ENCODE peak calls at places on chromosomes 12 and 14, in eight cellular contexts. One of them, this sample, is unnamed.

GRCh38 chr14:100703574-100704220 is 23.0 kb upstream of the DLK1 start:
- DNase-seq in neural progenitor cell: no peak
- DNase-seq in prostate gland: peak; percentile 74
- DNase-seq in right atrium auricular region: no peak
- DNase-seq in fibroblast of lung: no peak
- DNase-seq in A549: no peak
- DNase-seq in ovary: no peak
- DNase-seq in cardiac muscle cell: no peak
- DNase-seq in this sample: no peak

GRCh38 chr14:38608244-38608643 is 352.4 kb upstream of the CLEC14A start:
- DNase-seq in neural progenitor cell: no peak
- DNase-seq in prostate gland: no peak
- DNase-seq in right atrium auricular region: no peak
- DNase-seq in fibroblast of lung: no peak
- DNase-seq in A549: no peak
- DNase-seq in ovary: no peak
- DNase-seq in cardiac muscle cell: no peak
- DNase-seq in this sample: no peak

GRCh38 chr12:95212576-95212975 is 4.7 kb downstream of the FGD6 start:
- DNase-seq in neural progenitor cell: no peak
- DNase-seq in prostate gland: no peak
- DNase-seq in right atrium auricular region: no peak
- DNase-seq in fibroblast of lung: peak; percentile 48
- DNase-seq in A549: no peak
- DNase-seq in ovary: no peak
- DNase-seq in cardiac muscle cell: peak; percentile 37
- DNase-seq in this sample: peak; percentile 30

GRCh38 chr14:100147181-100147631 is 12.2 kb downstream of the DEGS2 start:
- DNase-seq in neural progenitor cell: no peak
- DNase-seq in prostate gland: no peak
- DNase-seq in right atrium auricular region: no peak
- DNase-seq in fibroblast of lung: no peak
- DNase-seq in A549: no peak
- DNase-seq in ovary: no peak
- DNase-seq in cardiac muscle cell: no peak
- DNase-seq in this sample: no peak

GRCh38 chr12:12349711-12350665 is at the start of gene MANSC1:
- DNase-seq in neural progenitor cell: peak; percentile 81
- DNase-seq in prostate gland: peak; percentile 63
- DNase-seq in right atrium auricular region: peak; percentile 61
- DNase-seq in fibroblast of lung: peak; percentile 40
- DNase-seq in A549: peak; percentile 58
- DNase-seq in ovary: peak; percentile 75
- DNase-seq in cardiac muscle cell: peak; percentile 43
- DNase-seq in this sample: no peak

GRCh38 chr14:76773956-76774355 is 12.7 kb downstream of the VASH1 start:
- DNase-seq in neural progenitor cell: no peak
- DNase-seq in prostate gland: no peak
- DNase-seq in right atrium auricular region: peak; percentile 54
- DNase-seq in fibroblast of lung: no peak
- DNase-seq in A549: no peak
- DNase-seq in ovary: no peak
- DNase-seq in cardiac muscle cell: no peak
- DNase-seq in this sample: no peak

GRCh38 chr14:90846511-90846910 is 30.3 kb upstream of the TTC7B start:
- DNase-seq in neural progenitor cell: no peak
- DNase-seq in prostate gland: no peak
- DNase-seq in right atrium auricular region: no peak
- DNase-seq in fibroblast of lung: peak; percentile 70
- DNase-seq in A549: no peak
- DNase-seq in ovary: no peak
- DNase-seq in cardiac muscle cell: no peak
- DNase-seq in this sample: peak; percentile 19

GRCh38 chr12:124536613-124537012 is 30.8 kb downstream of the NCOR2 start:
- DNase-seq in neural progenitor cell: no peak
- DNase-seq in prostate gland: no peak
- DNase-seq in right atrium auricular region: no peak
- DNase-seq in fibroblast of lung: peak; percentile 77
- DNase-seq in A549: no peak
- DNase-seq in ovary: no peak
- DNase-seq in cardiac muscle cell: no peak
- DNase-seq in this sample: no peak

GRCh38 chr12:47085815-47086252 is 6.1 kb upstream of the AMIGO2 start:
- DNase-seq in neural progenitor cell: no peak
- DNase-seq in prostate gland: no peak
- DNase-seq in right atrium auricular region: no peak
- DNase-seq in fibroblast of lung: peak; percentile 86
- DNase-seq in A549: peak; percentile 94
- DNase-seq in ovary: no peak
- DNase-seq in cardiac muscle cell: peak; percentile 73
- DNase-seq in this sample: peak; percentile 41

GRCh38 chr12:96487634-96488033 is 1.7 kb upstream of the CFAP54 start:
- DNase-seq in neural progenitor cell: no peak
- DNase-seq in prostate gland: no peak
- DNase-seq in right atrium auricular region: no peak
- DNase-seq in fibroblast of lung: no peak
- DNase-seq in A549: no peak
- DNase-seq in ovary: no peak
- DNase-seq in cardiac muscle cell: no peak
- DNase-seq in this sample: no peak

GRCh38 chr14:102323102-102323501 is 3.6 kb downstream of the ZNF839 start:
- DNase-seq in neural progenitor cell: peak; percentile 65
- DNase-seq in prostate gland: peak; percentile 64
- DNase-seq in right atrium auricular region: peak; percentile 73
- DNase-seq in fibroblast of lung: peak; percentile 60
- DNase-seq in A549: peak; percentile 79
- DNase-seq in ovary: peak; percentile 44
- DNase-seq in cardiac muscle cell: peak; percentile 90
- DNase-seq in this sample: peak; percentile 66

GRCh38 chr14:38197001-38197760 is 10.5 kb upstream of the SSTR1 start:
- DNase-seq in neural progenitor cell: no peak
- DNase-seq in prostate gland: no peak
- DNase-seq in right atrium auricular region: no peak
- DNase-seq in fibroblast of lung: peak; percentile 7
- DNase-seq in A549: no peak
- DNase-seq in ovary: no peak
- DNase-seq in cardiac muscle cell: peak; percentile 30
- DNase-seq in this sample: no peak

GRCh38 chr14:74326369-74327152 is 21.7 kb upstream of the VRTN start:
- DNase-seq in neural progenitor cell: peak; percentile 95
- DNase-seq in prostate gland: no peak
- DNase-seq in right atrium auricular region: no peak
- DNase-seq in fibroblast of lung: no peak
- DNase-seq in A549: no peak
- DNase-seq in ovary: no peak
- DNase-seq in cardiac muscle cell: peak; percentile 6
- DNase-seq in this sample: no peak

GRCh38 chr12:121773011-121773777 is 20.3 kb downstream of the RHOF start:
- DNase-seq in neural progenitor cell: peak; percentile 82
- DNase-seq in prostate gland: peak; percentile 60
- DNase-seq in right atrium auricular region: no peak
- DNase-seq in fibroblast of lung: peak; percentile 53
- DNase-seq in A549: peak; percentile 89
- DNase-seq in ovary: peak; percentile 59
- DNase-seq in cardiac muscle cell: peak; percentile 72
- DNase-seq in this sample: peak; percentile 86

GRCh38 chr12:121776190-121777098 is 17.0 kb downstream of the RHOF start:
- DNase-seq in neural progenitor cell: peak; percentile 89
- DNase-seq in prostate gland: peak; percentile 59
- DNase-seq in right atrium auricular region: peak; percentile 78
- DNase-seq in fibroblast of lung: no peak
- DNase-seq in A549: peak; percentile 81
- DNase-seq in ovary: peak; percentile 82
- DNase-seq in cardiac muscle cell: peak; percentile 73
- DNase-seq in this sample: peak; percentile 64

GRCh38 chr12:121778567-121779421 is 14.7 kb downstream of the RHOF start:
- DNase-seq in neural progenitor cell: no peak
- DNase-seq in prostate gland: no peak
- DNase-seq in right atrium auricular region: no peak
- DNase-seq in fibroblast of lung: no peak
- DNase-seq in A549: no peak
- DNase-seq in ovary: no peak
- DNase-seq in cardiac muscle cell: no peak
- DNase-seq in this sample: no peak

GRCh38 chr12:121774968-121775474 is 18.5 kb downstream of the RHOF start:
- DNase-seq in neural progenitor cell: peak; percentile 45
- DNase-seq in prostate gland: no peak
- DNase-seq in right atrium auricular region: no peak
- DNase-seq in fibroblast of lung: peak; percentile 30
- DNase-seq in A549: no peak
- DNase-seq in ovary: no peak
- DNase-seq in cardiac muscle cell: no peak
- DNase-seq in this sample: no peak

GRCh38 chr12:121775501-121775900 is 18.0 kb downstream of the RHOF start:
- DNase-seq in neural progenitor cell: no peak
- DNase-seq in prostate gland: no peak
- DNase-seq in right atrium auricular region: no peak
- DNase-seq in fibroblast of lung: no peak
- DNase-seq in A549: no peak
- DNase-seq in ovary: no peak
- DNase-seq in cardiac muscle cell: no peak
- DNase-seq in this sample: no peak
- H3K27ac ChIP-seq in neural progenitor cell: no peak overlapping the region
- H3K27ac ChIP-seq in prostate gland: no peak overlapping the region
- H3K27ac ChIP-seq in right atrium auricular region: no peak overlapping the region
- H3K27ac ChIP-seq in fibroblast of lung: no peak overlapping the region
- H3K27ac ChIP-seq in A549: peak overlapping the region; percentile 84
- H3K27ac ChIP-seq in ovary: no peak overlapping the region
- H3K27ac ChIP-seq in cardiac muscle cell: peak overlapping the region; percentile 12
- H3K27ac ChIP-seq in this sample: peak overlapping the region; percentile 23

GRCh38 chr12:2795291-2796186 is 769 bp downstream of the FKBP4 start:
- DNase-seq in neural progenitor cell: peak; percentile 77
- DNase-seq in prostate gland: peak; percentile 78
- DNase-seq in right atrium auricular region: peak; percentile 76
- DNase-seq in fibroblast of lung: peak; percentile 49
- DNase-seq in A549: peak; percentile 55
- DNase-seq in ovary: peak; percentile 86
- DNase-seq in cardiac muscle cell: peak; percentile 63
- DNase-seq in this sample: peak; percentile 80
- TF ChIP-seq CTCF in neural progenitor cell: no peak
- TF ChIP-seq CTCF in prostate gland: no peak
- TF ChIP-seq CTCF in right atrium auricular region: peak; percentile 15
- TF ChIP-seq CTCF in fibroblast of lung: no peak
- TF ChIP-seq CTCF in A549: no peak
- TF ChIP-seq CTCF in ovary: no peak
- TF ChIP-seq CTCF in cardiac muscle cell: no peak
- TF ChIP-seq CTCF in this sample: no peak

GRCh38 chr14:54671537-54671936 is 104.6 kb downstream of the SAMD4A start:
- DNase-seq in neural progenitor cell: no peak
- DNase-seq in prostate gland: no peak
- DNase-seq in right atrium auricular region: peak; percentile 57
- DNase-seq in fibroblast of lung: no peak
- DNase-seq in A549: no peak
- DNase-seq in ovary: no peak
- DNase-seq in cardiac muscle cell: no peak
- DNase-seq in this sample: no peak

GRCh38 chr14:54667764-54668163 is 100.8 kb downstream of the SAMD4A start:
- DNase-seq in neural progenitor cell: no peak
- DNase-seq in prostate gland: no peak
- DNase-seq in right atrium auricular region: no peak
- DNase-seq in fibroblast of lung: no peak
- DNase-seq in A549: no peak
- DNase-seq in ovary: no peak
- DNase-seq in cardiac muscle cell: no peak
- DNase-seq in this sample: no peak

GRCh38 chr14:54672181-54672580 is 105.3 kb downstream of the SAMD4A start:
- DNase-seq in neural progenitor cell: no peak
- DNase-seq in prostate gland: no peak
- DNase-seq in right atrium auricular region: peak; percentile 4
- DNase-seq in fibroblast of lung: no peak
- DNase-seq in A549: no peak
- DNase-seq in ovary: no peak
- DNase-seq in cardiac muscle cell: no peak
- DNase-seq in this sample: no peak

GRCh38 chr14:54672688-54673087 is 105.8 kb downstream of the SAMD4A start:
- DNase-seq in neural progenitor cell: no peak
- DNase-seq in prostate gland: no peak
- DNase-seq in right atrium auricular region: no peak
- DNase-seq in fibroblast of lung: peak; percentile 37
- DNase-seq in A549: no peak
- DNase-seq in ovary: no peak
- DNase-seq in cardiac muscle cell: no peak
- DNase-seq in this sample: no peak

GRCh38 chr14:54669759-54670630 is 103.1 kb downstream of the SAMD4A start:
- DNase-seq in neural progenitor cell: no peak
- DNase-seq in prostate gland: peak; percentile 74
- DNase-seq in right atrium auricular region: peak; percentile 57
- DNase-seq in fibroblast of lung: peak; percentile 87
- DNase-seq in A549: no peak
- DNase-seq in ovary: no peak
- DNase-seq in cardiac muscle cell: peak; percentile 66
- DNase-seq in this sample: peak; percentile 84
- H3K27ac ChIP-seq in neural progenitor cell: no peak overlapping the region
- H3K27ac ChIP-seq in prostate gland: peak overlapping the region; percentile 72
- H3K27ac ChIP-seq in right atrium auricular region: peak overlapping the region; percentile 97
- H3K27ac ChIP-seq in fibroblast of lung: peak overlapping the region; percentile 10
- H3K27ac ChIP-seq in A549: peak overlapping the region; percentile 52
- H3K27ac ChIP-seq in ovary: no peak overlapping the region
- H3K27ac ChIP-seq in cardiac muscle cell: peak overlapping the region; percentile 89
- H3K27ac ChIP-seq in this sample: peak overlapping the region; percentile 79

GRCh38 chr12:52757449-52758176 is 19.5 kb downstream of the KRT76 start:
- DNase-seq in neural progenitor cell: no peak
- DNase-seq in prostate gland: no peak
- DNase-seq in right atrium auricular region: no peak
- DNase-seq in fibroblast of lung: no peak
- DNase-seq in A549: no peak
- DNase-seq in ovary: no peak
- DNase-seq in cardiac muscle cell: no peak
- DNase-seq in this sample: no peak

GRCh38 chr12:52753283-52753682 is 23.9 kb downstream of the KRT76 start:
- DNase-seq in neural progenitor cell: no peak
- DNase-seq in prostate gland: no peak
- DNase-seq in right atrium auricular region: no peak
- DNase-seq in fibroblast of lung: no peak
- DNase-seq in A549: no peak
- DNase-seq in ovary: no peak
- DNase-seq in cardiac muscle cell: no peak
- DNase-seq in this sample: no peak

GRCh38 chr12:52754135-52754534 is 23.0 kb downstream of the KRT76 start:
- DNase-seq in neural progenitor cell: no peak
- DNase-seq in prostate gland: no peak
- DNase-seq in right atrium auricular region: no peak
- DNase-seq in fibroblast of lung: no peak
- DNase-seq in A549: no peak
- DNase-seq in ovary: no peak
- DNase-seq in cardiac muscle cell: no peak
- DNase-seq in this sample: no peak

GRCh38 chr12:52756281-52756960 is 20.7 kb downstream of the KRT76 start:
- DNase-seq in neural progenitor cell: no peak
- DNase-seq in prostate gland: no peak
- DNase-seq in right atrium auricular region: no peak
- DNase-seq in fibroblast of lung: no peak
- DNase-seq in A549: no peak
- DNase-seq in ovary: no peak
- DNase-seq in cardiac muscle cell: no peak
- DNase-seq in this sample: no peak

DNA sequence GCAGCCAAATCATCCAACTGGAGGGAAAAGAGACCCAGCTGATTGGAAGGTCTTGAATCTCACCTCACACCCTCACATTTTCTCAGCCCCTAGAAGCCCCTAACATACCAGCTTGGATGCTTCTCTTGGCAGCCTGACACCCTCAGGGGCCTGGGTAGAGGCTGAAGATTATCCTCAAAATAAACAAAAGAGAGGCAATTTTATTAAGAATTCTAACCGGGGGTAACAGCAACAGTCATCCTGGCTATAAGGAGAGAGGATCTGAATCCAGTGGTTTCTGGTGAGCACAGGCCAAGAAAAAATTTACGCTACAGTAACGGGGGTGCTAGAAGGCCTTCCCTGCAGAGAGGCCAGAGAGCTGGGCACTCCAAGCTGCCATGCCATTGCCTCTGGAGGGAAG is 21.6 kb downstream of the KRT76 start:
- DNase-seq in neural progenitor cell: no peak
- DNase-seq in prostate gland: no peak
- DNase-seq in right atrium auricular region: no peak
- DNase-seq in fibroblast of lung: no peak
- DNase-seq in A549: no peak
- DNase-seq in ovary: no peak
- DNase-seq in cardiac muscle cell: no peak
- DNase-seq in this sample: no peak
- TF ChIP-seq CTCF in neural progenitor cell: no peak
- TF ChIP-seq CTCF in prostate gland: no peak
- TF ChIP-seq CTCF in right atrium auricular region: no peak
- TF ChIP-seq CTCF in fibroblast of lung: no peak
- TF ChIP-seq CTCF in A549: no peak
- TF ChIP-seq CTCF in ovary: no peak
- TF ChIP-seq CTCF in cardiac muscle cell: no peak
- TF ChIP-seq CTCF in this sample: no peak

This sample was measured in RWPE1.